ENCODE peak calls at places on chromosome 7, in eight cellular contexts. One of them, this sample, is unnamed.

GRCh38 chr7:16940777-16941176 is 59.0 kb upstream of the AGR3 start:
- DNase-seq in EL: no peak
- DNase-seq in T-cell: no peak
- DNase-seq in OCI-LY7: no peak
- DNase-seq in GM03348: no peak
- DNase-seq in CD8-positive, alpha-beta T cell: no peak
- DNase-seq in MM.1S: no peak
- DNase-seq in brain pericyte: no peak
- DNase-seq in this sample: no peak

GRCh38 chr7:80463272-80463920 is 48.5 kb downstream of the GNAT3 start:
- DNase-seq in EL: peak; percentile 55
- DNase-seq in T-cell: no peak
- DNase-seq in OCI-LY7: no peak
- DNase-seq in GM03348: no peak
- DNase-seq in CD8-positive, alpha-beta T cell: no peak
- DNase-seq in MM.1S: no peak
- DNase-seq in brain pericyte: no peak
- DNase-seq in this sample: no peak

GRCh38 chr7:74141705-74142104 is 32.5 kb upstream of the EIF4H start:
- DNase-seq in EL: no peak
- DNase-seq in T-cell: no peak
- DNase-seq in OCI-LY7: peak; percentile 18
- DNase-seq in GM03348: no peak
- DNase-seq in CD8-positive, alpha-beta T cell: no peak
- DNase-seq in MM.1S: no peak
- DNase-seq in brain pericyte: no peak
- DNase-seq in this sample: no peak

GRCh38 chr7:81600608-81601007 is 169.2 kb downstream of the HGF start:
- DNase-seq in EL: peak; percentile 21
- DNase-seq in T-cell: no peak
- DNase-seq in OCI-LY7: no peak
- DNase-seq in GM03348: peak; percentile 10
- DNase-seq in CD8-positive, alpha-beta T cell: no peak
- DNase-seq in MM.1S: no peak
- DNase-seq in brain pericyte: no peak
- DNase-seq in this sample: no peak

GRCh38 chr7:19773361-19773760 is at the start of gene TMEM196:
- DNase-seq in EL: no peak
- DNase-seq in T-cell: no peak
- DNase-seq in OCI-LY7: no peak
- DNase-seq in GM03348: no peak
- DNase-seq in CD8-positive, alpha-beta T cell: no peak
- DNase-seq in MM.1S: no peak
- DNase-seq in brain pericyte: no peak
- DNase-seq in this sample: no peak

GRCh38 chr7:20831451-20831850 is 44.8 kb upstream of the SP8 start:
- DNase-seq in EL: no peak
- DNase-seq in T-cell: no peak
- DNase-seq in OCI-LY7: no peak
- DNase-seq in GM03348: no peak
- DNase-seq in CD8-positive, alpha-beta T cell: no peak
- DNase-seq in MM.1S: no peak
- DNase-seq in brain pericyte: no peak
- DNase-seq in this sample: no peak

GRCh38 chr7:55140221-55140980 is 121.6 kb downstream of the EGFR start:
- DNase-seq in EL: peak; percentile 58
- DNase-seq in T-cell: no peak
- DNase-seq in OCI-LY7: no peak
- DNase-seq in GM03348: peak; percentile 44
- DNase-seq in CD8-positive, alpha-beta T cell: no peak
- DNase-seq in MM.1S: no peak
- DNase-seq in brain pericyte: no peak
- DNase-seq in this sample: no peak

GRCh38 chr7:2140216-2140870 is 92.4 kb downstream of the MAD1L1 start:
- DNase-seq in EL: no peak
- DNase-seq in T-cell: no peak
- DNase-seq in OCI-LY7: no peak
- DNase-seq in GM03348: no peak
- DNase-seq in CD8-positive, alpha-beta T cell: no peak
- DNase-seq in MM.1S: no peak
- DNase-seq in brain pericyte: no peak
- DNase-seq in this sample: no peak

GRCh38 chr7:100093054-100093453 is 4.3 kb downstream of the COPS6 start:
- DNase-seq in EL: no peak
- DNase-seq in T-cell: no peak
- DNase-seq in OCI-LY7: no peak
- DNase-seq in GM03348: no peak
- DNase-seq in CD8-positive, alpha-beta T cell: no peak
- DNase-seq in MM.1S: no peak
- DNase-seq in brain pericyte: no peak
- DNase-seq in this sample: no peak

GRCh38 chr7:29892231-29892630 is 85.9 kb downstream of the WIPF3 start:
- DNase-seq in EL: no peak
- DNase-seq in T-cell: no peak
- DNase-seq in OCI-LY7: no peak
- DNase-seq in GM03348: no peak
- DNase-seq in CD8-positive, alpha-beta T cell: no peak
- DNase-seq in MM.1S: no peak
- DNase-seq in brain pericyte: no peak
- DNase-seq in this sample: no peak

GRCh38 chr7:84497873-84498272 is 303.3 kb upstream of the SEMA3A start:
- DNase-seq in EL: no peak
- DNase-seq in T-cell: no peak
- DNase-seq in OCI-LY7: no peak
- DNase-seq in GM03348: no peak
- DNase-seq in CD8-positive, alpha-beta T cell: no peak
- DNase-seq in MM.1S: no peak
- DNase-seq in brain pericyte: no peak
- DNase-seq in this sample: no peak

GRCh38 chr7:64307254-64308018 is 6.3 kb upstream of the ZNF736 start:
- DNase-seq in EL: peak; percentile 87
- DNase-seq in T-cell: peak; percentile 96
- DNase-seq in OCI-LY7: peak; percentile 98
- DNase-seq in GM03348: peak; percentile 88
- DNase-seq in CD8-positive, alpha-beta T cell: peak; percentile 89
- DNase-seq in MM.1S: peak; percentile 53
- DNase-seq in brain pericyte: peak; percentile 54
- DNase-seq in this sample: peak; percentile 45

GRCh38 chr7:114658188-114658587 is 243.6 kb downstream of the FOXP2 start:
- DNase-seq in EL: no peak
- DNase-seq in T-cell: no peak
- DNase-seq in OCI-LY7: no peak
- DNase-seq in GM03348: no peak
- DNase-seq in CD8-positive, alpha-beta T cell: no peak
- DNase-seq in MM.1S: no peak
- DNase-seq in brain pericyte: no peak
- DNase-seq in this sample: no peak